ENCODE peak calls at places on chromosomes 7 and 10, in five cellular contexts. R, C, S, V and O are unnamed samples.

GRCh38 chr7:3229904-3230470 is 71.1 kb upstream of the SDK1 start:
- DNase-seq in R (no peak), S (no peak), C (no peak), V (no peak), O (no peak)

GRCh38 chr7:30252885-30253795 is 31.3 kb upstream of the ZNRF2 start:
- DNase-seq in S (no peak), R (no peak), C (no peak), V (no peak), O (no peak)

GRCh38 chr10:88890681-88891371 is 10.8 kb downstream of the STAMBPL1 start:
- DNase-seq in R (no peak), S (no peak), C (no peak), V (no peak), O (no peak)

GRCh38 chr7:80468931-80469714 is 42.7 kb downstream of the GNAT3 start:
- DNase-seq in V (no peak), S (no peak), C (no peak), R (no peak), O (no peak)

GRCh38 chr10:47256753-47257336 is 43.2 kb upstream of the GDF10 start:
- DNase-seq in V (no peak), C (no peak), S (no peak), R (no peak), O (no peak)

GRCh38 chr10:42961776-42962119 is 115.1 kb upstream of the RET start:
- DNase-seq in C (no peak), V (no peak), S (no peak), R (no peak), O (no peak)

GRCh38 chr7:98163269-98163668 is 48.0 kb upstream of the BHLHA15 start:
- DNase-seq in R (no peak), S (no peak), C (no peak), V (no peak), O (no peak)

GRCh38 chr7:73715648-73716317 is 3.7 kb downstream of the STX1A start:
- DNase-seq in S (peak), C (no peak), R (peak), V (no peak), O (peak)

GRCh38 chr10:26214004-26214403 is 2.6 kb upstream of the GAD2 start:
- DNase-seq in S (no peak), C (no peak), V (peak), R (no peak), O (no peak)

GRCh38 chr7:76003351-76003750 is 9.0 kb upstream of the TMEM120A start:
- DNase-seq in R (no peak), V (no peak), S (no peak), C (no peak), O (no peak)

GRCh38 chr10:51074238-51075028 is at the start of gene PRKG1:
- DNase-seq in R (peak), S (no peak), C (no peak), V (no peak), O (no peak)

GRCh38 chr7:46839651-46840050 is 742.3 kb downstream of the TNS3 start:
- DNase-seq in S (no peak), V (no peak), R (no peak), C (no peak), O (no peak)

GRCh38 chr7:34497153-34497777 is 160.8 kb upstream of the NPSR1 start:
- DNase-seq in C (no peak), V (no peak), R (no peak), S (peak), O (peak)

GRCh38 chr7:137731436-137731835 is 115.3 kb downstream of the DGKI start:
- DNase-seq in S (no peak), C (no peak), R (no peak), V (no peak), O (no peak)

GRCh38 chr10:12513775-12514663 is 164.7 kb downstream of the CAMK1D start:
- DNase-seq in V (no peak), R (no peak), C (no peak), S (no peak), O (no peak)

GRCh38 chr10:5464521-5464920 is 34.8 kb downstream of the CALML5 start:
- DNase-seq in S (no peak), V (no peak), R (no peak), C (no peak), O (no peak)

GRCh38 chr10:88651131-88651541 is 13.1 kb upstream of the LIPF start:
- DNase-seq in R (no peak), S (no peak), C (no peak), V (no peak), O (no peak)

GRCh38 chr10:75396861-75397570 is 4.5 kb downstream of the ZNF503 start:
- DNase-seq in C (no peak), S (no peak), V (no peak), R (no peak), O (no peak)

GRCh38 chr10:95792874-95793285 is 36.9 kb downstream of the ENTPD1 start:
- DNase-seq in C (peak), R (no peak), V (no peak), S (no peak), O (no peak)

GRCh38 chr7:947391-948210 is 6.9 kb downstream of the ADAP1 start:
- DNase-seq in C (no peak), V (no peak), R (no peak), S (no peak), O (no peak)

GRCh38 chr7:55165176-55165861 is 146.5 kb downstream of the EGFR start:
- DNase-seq in C (no peak), V (no peak), S (no peak), R (no peak), O (no peak)

GRCh38 chr10:114273910-114274309 is 34.9 kb downstream of the VWA2 start:
- DNase-seq in C (no peak), R (no peak), S (no peak), V (no peak), O (no peak)

GRCh38 chr7:94135180-94135579 is 131.0 kb upstream of the BET1 start:
- DNase-seq in V (no peak), C (no peak), R (no peak), S (no peak), O (no peak)

GRCh38 chr10:70227548-70228320 is 5.5 kb downstream of the PPA1 start:
- DNase-seq in C (no peak), S (no peak), R (peak), V (no peak), O (no peak)

GRCh38 chr7:155342313-155342712 is 44.6 kb downstream of the INSIG1 start:
- DNase-seq in S (no peak), R (no peak), V (no peak), C (no peak), O (no peak)
- TF ChIP-seq SRF in S (no peak), R (no peak), V (no peak), C (no peak), O (no peak)

GRCh38 chr10:98339790-98340189 is 71.8 kb upstream of the LOXL4 start:
- DNase-seq in C (peak), V (no peak), R (no peak), S (no peak), O (no peak)
- TF ChIP-seq SRF in C (no peak), V (no peak), R (no peak), S (no peak), O (no peak)

GRCh38 chr7:101707587-101707986 is 78.5 kb upstream of the MYL10 start:
- DNase-seq in S (no peak), V (no peak), C (no peak), R (no peak), O (no peak)
- TF ChIP-seq SRF in S (no peak), V (no peak), C (no peak), R (no peak), O (no peak)

DNA sequence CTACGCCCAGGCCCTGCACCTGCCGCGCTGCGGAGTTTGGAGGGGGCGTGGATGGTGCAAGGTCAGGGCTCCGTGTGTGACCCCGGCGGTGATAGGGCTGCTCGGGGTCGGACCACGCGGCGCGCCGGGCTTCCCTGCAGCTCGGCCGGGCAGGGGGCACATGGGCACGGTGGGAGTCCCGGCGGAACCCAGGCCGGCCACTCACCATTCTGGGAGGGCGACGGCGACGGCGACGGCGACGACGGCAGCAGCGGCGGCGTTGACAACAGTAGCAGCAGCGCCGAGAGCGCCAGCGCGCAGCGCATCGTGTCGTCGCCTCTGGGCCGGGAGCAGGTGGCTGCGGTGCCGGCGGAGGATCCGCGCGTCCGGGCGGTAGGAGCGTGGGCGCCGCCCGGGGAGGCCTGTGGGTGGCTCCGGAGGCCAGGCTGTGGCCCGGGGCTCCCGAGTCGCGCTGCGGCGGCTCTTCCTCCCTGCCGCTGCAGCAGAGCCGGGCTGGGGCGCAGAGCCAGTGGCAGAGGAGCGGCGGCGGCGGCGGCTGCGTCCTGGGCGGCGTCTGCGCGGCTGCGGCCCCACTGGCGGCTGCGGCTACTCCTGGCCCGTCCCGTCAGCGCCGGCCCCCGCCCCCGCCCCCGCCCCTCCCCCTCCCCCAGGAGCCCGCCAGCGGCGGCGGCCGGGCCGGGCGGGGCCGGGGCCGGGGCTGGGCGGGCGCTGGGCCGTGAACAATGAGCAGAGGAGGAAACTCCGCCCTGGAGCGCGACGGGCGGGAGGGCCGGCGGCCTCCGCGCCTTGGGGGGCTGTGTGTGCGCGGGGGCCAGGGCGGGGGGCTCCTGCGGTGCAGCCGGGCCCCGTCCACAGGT is at the start of gene PODXL:
- DNase-seq in C (no peak), V (no peak), S (peak), R (no peak), O (no peak)
- TF ChIP-seq SRF in C (no peak), V (no peak), S (no peak), R (no peak), O (no peak)

GRCh38 chr10:124523301-124523871 is 61.8 kb downstream of the LHPP start:
- DNase-seq in C (no peak), R (no peak), S (no peak), V (no peak), O (no peak)

GRCh38 chr10:124525751-124526600 is 64.4 kb downstream of the LHPP start:
- DNase-seq in R (no peak), V (no peak), C (no peak), S (no peak), O (no peak)

GRCh38 chr10:124523886-124524285 is 62.3 kb downstream of the LHPP start:
- DNase-seq in S (no peak), C (no peak), R (no peak), V (no peak), O (no peak)

GRCh38 chr10:124526621-124527267 is 65.1 kb downstream of the LHPP start:
- DNase-seq in R (no peak), V (no peak), S (no peak), C (no peak), O (no peak)

GRCh38 chr10:124524991-124525653 is 63.5 kb downstream of the LHPP start:
- DNase-seq in C (no peak), R (no peak), S (no peak), V (no peak), O (no peak)
- TF ChIP-seq SRF in C (no peak), R (no peak), S (no peak), V (no peak), O (no peak)

GRCh38 chr10:77639756-77640155 is 2.1 kb upstream of the KCNMA1 start:
- DNase-seq in S (no peak), C (no peak), R (no peak), V (no peak), O (no peak)

GRCh38 chr10:77643795-77644468 is 6.3 kb upstream of the KCNMA1 start:
- DNase-seq in C (no peak), V (no peak), S (peak), R (peak), O (peak)

GRCh38 chr10:77641344-77641743 is 3.7 kb upstream of the KCNMA1 start:
- DNase-seq in R (no peak), S (no peak), C (no peak), V (no peak), O (no peak)

GRCh38 chr10:77640167-77640566 is 2.6 kb upstream of the KCNMA1 start:
- DNase-seq in C (no peak), V (no peak), S (no peak), R (no peak), O (no peak)

DNA sequence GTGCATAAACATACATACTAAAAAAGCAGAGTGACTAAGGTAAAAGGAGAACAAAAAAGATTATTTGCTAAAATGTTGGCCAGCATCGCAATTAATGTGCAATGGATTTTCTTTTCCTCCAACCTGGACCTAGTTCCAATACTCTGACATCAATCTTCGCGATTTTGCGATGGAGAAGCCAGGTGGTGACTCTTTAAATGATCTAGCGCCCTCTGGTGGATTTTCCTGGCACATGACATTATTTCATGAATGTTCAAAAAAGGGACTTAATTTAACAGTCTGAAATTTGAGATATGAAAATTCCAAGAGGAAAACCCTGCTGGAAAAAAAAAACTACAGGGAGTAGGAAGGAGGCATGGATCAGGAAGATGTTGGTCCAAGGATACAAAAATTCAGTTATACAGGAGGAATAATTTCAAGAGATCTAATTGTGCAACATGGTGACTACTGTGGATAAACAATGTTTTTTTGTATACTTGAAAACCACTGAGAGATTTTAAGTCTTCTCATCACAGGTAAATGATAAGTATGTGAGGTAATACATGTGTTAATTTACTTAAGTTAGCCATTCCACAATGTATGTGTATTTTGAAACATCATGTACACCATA is 4.3 kb upstream of the KCNMA1 start:
- DNase-seq in S (peak), R (peak), C (no peak), V (no peak), O (peak)
- TF ChIP-seq SRF in S (no peak), R (no peak), C (no peak), V (no peak), O (no peak)

GRCh38 chr7:83426325-83426724 is 222.6 kb downstream of the SEMA3E start:
- DNase-seq in S (no peak), R (no peak), C (no peak), V (no peak), O (no peak)

GRCh38 chr7:83429493-83429892 is 219.4 kb downstream of the SEMA3E start:
- DNase-seq in V (peak), R (no peak), S (no peak), C (no peak), O (no peak)

DNA sequence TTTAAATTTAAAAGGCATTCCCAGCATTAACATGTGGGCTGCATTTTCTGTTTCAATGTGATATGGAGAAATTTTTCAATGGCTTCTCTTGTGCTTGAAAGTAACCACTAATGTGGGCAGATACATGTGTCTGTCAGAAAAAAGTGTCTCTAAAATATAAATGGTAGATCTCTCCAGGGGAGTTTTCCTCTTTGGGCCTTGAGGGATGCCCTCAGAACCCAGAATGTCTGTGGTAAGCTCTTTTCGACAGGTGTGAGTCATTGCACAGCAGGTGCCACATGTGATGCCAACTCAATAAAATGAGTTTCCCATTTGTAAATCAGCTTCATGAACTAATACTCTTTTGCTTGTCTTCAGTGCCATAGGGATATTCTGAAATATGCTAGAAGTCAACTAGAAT is 221.0 kb downstream of the SEMA3E start:
- DNase-seq in V (no peak), S (no peak), R (no peak), C (no peak), O (peak)
- TF ChIP-seq SRF in V (no peak), S (no peak), R (no peak), C (no peak), O (no peak)

GRCh38 chr10:63628526-63629362 is 107.5 kb downstream of the REEP3 start:
- DNase-seq in R (peak), S (peak), V (no peak), C (peak), O (peak)

GRCh38 chr10:63630085-63630927 is 109.1 kb downstream of the REEP3 start:
- DNase-seq in V (peak), C (peak), R (peak), S (peak), O (peak)

GRCh38 chr10:63629363-63630084 is 108.3 kb downstream of the REEP3 start:
- DNase-seq in S (peak), C (peak), R (peak), V (peak), O (peak)

GRCh38 chr10:63631971-63632370 is 110.8 kb downstream of the REEP3 start:
- DNase-seq in S (no peak), C (no peak), R (no peak), V (no peak), O (no peak)

DNA sequence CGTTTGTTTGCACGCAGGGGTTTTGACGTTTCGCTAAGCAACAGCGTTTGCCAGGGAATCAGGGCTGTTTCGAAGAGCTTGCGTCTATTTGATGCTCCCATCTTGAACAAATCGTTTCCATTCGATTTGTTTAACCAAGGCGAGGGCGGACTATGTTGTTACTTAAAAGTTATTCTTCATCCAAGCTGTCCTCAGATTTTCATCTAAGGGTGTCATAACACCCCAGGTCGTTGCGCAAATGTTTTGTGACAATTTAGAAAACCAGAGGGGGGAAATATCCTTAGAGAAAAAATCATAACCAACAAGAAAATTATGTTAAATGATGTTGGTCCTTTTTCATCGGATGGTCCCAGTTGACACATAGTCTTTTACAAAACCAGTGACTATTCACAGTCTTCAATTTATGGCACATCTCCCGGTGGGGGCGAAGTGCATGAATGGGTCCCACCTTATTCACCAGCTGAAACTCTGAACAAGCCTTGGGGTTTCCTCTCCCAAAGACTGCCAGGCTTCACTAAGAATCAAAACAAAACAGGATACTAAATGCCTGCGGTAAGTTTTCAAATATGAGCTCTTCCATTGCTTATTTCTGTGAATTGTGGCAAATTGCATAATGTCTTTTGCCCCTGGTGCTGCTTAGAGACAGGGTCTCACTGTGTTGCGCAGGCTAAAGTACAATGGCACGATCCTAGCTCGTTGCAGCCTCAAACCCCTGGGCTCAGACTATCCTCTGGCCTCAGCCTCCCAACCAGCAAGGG is 109.9 kb downstream of the REEP3 start:
- DNase-seq in V (no peak), R (no peak), S (no peak), C (no peak), O (no peak)
- TF ChIP-seq SRF in V (no peak), R (no peak), S (no peak), C (no peak), O (no peak)

DNA sequence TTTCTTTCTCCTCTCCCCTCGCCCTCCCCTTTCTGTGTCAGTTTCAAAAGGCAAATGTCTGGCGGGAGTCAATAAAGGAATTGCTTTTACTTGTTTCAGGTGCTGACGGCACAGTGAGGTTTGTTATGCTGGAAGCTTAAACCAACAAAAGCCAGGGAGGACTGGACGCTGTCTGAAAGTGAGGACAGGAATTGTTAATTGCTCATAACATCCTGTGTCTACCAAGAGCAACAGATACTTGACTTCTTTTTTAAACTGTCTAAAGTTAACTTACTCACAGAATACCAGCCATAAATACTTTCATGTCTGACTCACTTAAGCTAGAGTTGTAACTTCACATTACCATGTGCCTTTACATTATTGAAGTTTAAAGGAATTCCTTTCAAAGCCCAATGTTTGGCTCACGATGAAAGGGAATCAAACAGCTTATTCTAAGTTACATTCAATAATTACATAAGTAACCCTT is 252.7 kb upstream of the SHH start:
- DNase-seq in C (no peak), S (no peak), V (no peak), R (peak), O (no peak)
- TF ChIP-seq SRF in C (no peak), S (no peak), V (no peak), R (no peak), O (no peak)